ENCODE peak calls at places on chromosome 6, in six cellular contexts. M is CD8-positive, alpha-beta memory T cell; J is ovary; N is transverse colon; Y is heart left ventricle; U is GM23248. T is an unnamed sample.
A peak's percentile ranks its signal among the peaks of the same experiment; 100 is the strongest.

GRCh38 chr6:45420083-45420908 is 42.6 kb upstream of the SUPT3H start:
- DNase-seq in M (peak; percentile 58), J (peak; percentile 11), Y (no peak), U (peak; percentile 77), N (peak; percentile 56), T (no peak)

GRCh38 chr6:54990001-54990400 is 143.4 kb downstream of the FAM83B start:
- DNase-seq in J (no peak), Y (no peak), U (no peak), N (no peak), M (no peak), T (no peak)

GRCh38 chr6:169097336-169098052 is 156.2 kb downstream of the THBS2 start:
- DNase-seq in J (no peak), M (no peak), N (no peak), U (peak; percentile 97), Y (no peak), T (no peak)

GRCh38 chr6:71299541-71300470 is 11.2 kb downstream of the OGFRL1 start:
- DNase-seq in N (no peak), J (no peak), U (peak; percentile 62), M (no peak), Y (no peak), T (no peak)

GRCh38 chr6:89402776-89403175 is 9.3 kb downstream of the RRAGD start:
- DNase-seq in U (no peak), Y (no peak), M (no peak), J (no peak), N (no peak), T (no peak)

GRCh38 chr6:107716688-107717089 is 107.4 kb downstream of the SCML4 start:
- DNase-seq in M (peak; percentile 83), N (peak; percentile 46), U (peak; percentile 32), Y (no peak), J (no peak), T (peak; percentile 60)

GRCh38 chr6:45421700-45422540 is 44.2 kb upstream of the SUPT3H start:
- DNase-seq in J (peak; percentile 49), N (peak; percentile 66), Y (peak; percentile 55), M (peak; percentile 64), U (peak; percentile 82), T (peak; percentile 45)

GRCh38 chr6:23280445-23280844 is 711.1 kb downstream of the HDGFL1 start:
- DNase-seq in N (no peak), Y (no peak), J (no peak), U (peak; percentile 6), M (no peak), T (no peak)

GRCh38 chr6:153489479-153489878 is 358.4 kb upstream of the RGS17 start:
- DNase-seq in U (no peak), M (no peak), N (no peak), Y (no peak), J (no peak), T (no peak)

GRCh38 chr6:134007077-134007476 is 45.3 kb downstream of the SLC2A12 start:
- DNase-seq in M (no peak), U (no peak), J (no peak), N (peak; percentile 68), Y (no peak), T (no peak)

GRCh38 chr6:80143312-80143960 is 37.0 kb downstream of the BCKDHB start:
- DNase-seq in N (peak; percentile 45), J (peak; percentile 71), U (peak; percentile 90), M (no peak), Y (peak; percentile 48), T (peak; percentile 87)

GRCh38 chr6:52566853-52567279 is 10.0 kb downstream of the TRAM2 start:
- DNase-seq in N (no peak), M (no peak), Y (no peak), U (peak; percentile 96), J (no peak), T (no peak)
- H3K4me1 ChIP-seq in N (peaks cover 30% of the 10 kb centered on the region), M (peaks cover 13% of the 10 kb centered on the region), Y (peaks cover 82% of the 10 kb centered on the region), U (peaks cover 75% of the 10 kb centered on the region), J (peaks cover 23% of the 10 kb centered on the region), T (peaks cover 34% of the 10 kb centered on the region)

GRCh38 chr6:12291785-12292604 is 1.8 kb downstream of the EDN1 start:
- DNase-seq in Y (no peak), U (peak; percentile 56), J (no peak), M (no peak), N (peak; percentile 47), T (no peak)
- H3K4me1 ChIP-seq in Y (peaks cover 20% of the 10 kb centered on the region), U (peaks cover 40% of the 10 kb centered on the region), J (no peaks in the 10 kb centered on the region), M (no peaks in the 10 kb centered on the region), N (peaks cover 7% of the 10 kb centered on the region), T (peaks cover 4% of the 10 kb centered on the region)

GRCh38 chr6:129678463-129678862 is 31.5 kb downstream of the ARHGAP18 start:
- DNase-seq in J (no peak), M (no peak), U (peak; percentile 34), Y (no peak), N (no peak), T (no peak)
- H3K4me1 ChIP-seq in J (no peaks in the 10 kb centered on the region), M (peaks cover 3% of the 10 kb centered on the region), U (peaks cover 72% of the 10 kb centered on the region), Y (peaks cover 76% of the 10 kb centered on the region), N (no peaks in the 10 kb centered on the region), T (peaks cover 13% of the 10 kb centered on the region)

GRCh38 chr6:36636687-36637418 is 41.7 kb upstream of the CDKN1A start:
- DNase-seq in J (peak; percentile 60), U (no peak), M (no peak), Y (no peak), N (no peak), T (peak; percentile 65)
- H3K4me1 ChIP-seq in J (peaks cover 22% of the 10 kb centered on the region), U (no peaks in the 10 kb centered on the region), M (no peaks in the 10 kb centered on the region), Y (peaks cover 17% of the 10 kb centered on the region), N (peaks cover 13% of the 10 kb centered on the region), T (peaks cover 33% of the 10 kb centered on the region)

DNA sequence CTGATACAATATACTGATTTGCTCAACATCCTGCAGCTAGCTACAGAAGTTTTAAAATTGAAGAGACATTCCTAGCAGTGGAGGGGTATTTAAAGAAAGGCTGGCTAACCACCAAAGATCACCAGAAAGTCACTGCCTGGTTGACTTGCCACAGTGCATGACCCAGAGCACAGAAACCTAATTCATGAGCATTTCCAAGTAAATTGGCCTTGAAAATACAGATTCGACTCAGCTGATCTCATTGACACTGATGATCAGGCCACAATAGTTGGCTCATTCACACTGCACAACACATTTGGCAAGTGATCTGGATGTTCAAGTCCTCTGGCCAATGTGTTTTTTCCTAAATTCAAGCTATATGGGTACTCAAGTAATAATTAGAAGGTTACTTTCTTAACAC is 13.3 kb upstream of the TDRD6 start:
- DNase-seq in J (no peak), N (no peak), Y (no peak), U (no peak), M (no peak), T (no peak)
- H3K4me1 ChIP-seq in J (no peaks in the 10 kb centered on the region), N (no peaks in the 10 kb centered on the region), Y (no peaks in the 10 kb centered on the region), U (no peaks in the 10 kb centered on the region), M (no peaks in the 10 kb centered on the region), T (no peaks in the 10 kb centered on the region)

T was measured in testis.